ENCODE peak calls at places on chromosomes 4 and X, in ten cellular contexts. J is Caco-2, M is A549, K is fibroblast of mammary gland, Q is DND-41, F is HepG2, I is mucosa of descending colon, X is HFF-Myc, A is HCT116, O is RWPE2. P is an unnamed sample.
A peak's percentile ranks its signal among the peaks of the same experiment; 100 is the strongest.

GRCh38 chr4:76950846-76951321 is 1.3 kb downstream of the SEPTIN11 start:
- DNase-seq in I (peak; percentile 58), K (peak; percentile 42), J (peak; percentile 46), O (no peak), M (peak; percentile 10), A (no peak), Q (no peak), F (no peak), X (no peak), P (no peak)

GRCh38 chrX:104195489-104196084 is 29.3 kb downstream of the FAM199X start:
- DNase-seq in O (no peak), K (peak; percentile 45), F (peak; percentile 3), M (peak; percentile 4), A (peak; percentile 1), I (no peak), X (peak; percentile 5), J (no peak), Q (peak; percentile 5), P (no peak)

GRCh38 chr4:1578968-1579833 is 104.9 kb downstream of the FAM53A start:
- DNase-seq in F (no peak), A (peak; percentile 65), M (peak; percentile 72), K (peak; percentile 84), X (no peak), I (peak; percentile 81), O (peak; percentile 80), Q (no peak), J (no peak), P (peak; percentile 91)

GRCh38 chr4:6095897-6096296 is 77.7 kb upstream of the C4orf50 start:
- DNase-seq in F (no peak), M (no peak), K (no peak), O (no peak), I (no peak), X (no peak), A (no peak), J (no peak), Q (no peak), P (no peak)

GRCh38 chr4:48275247-48275646 is 5.6 kb upstream of the TEC start:
- DNase-seq in M (peak; percentile 6), O (no peak), Q (no peak), J (no peak), K (peak; percentile 64), X (no peak), A (peak; percentile 38), F (peak; percentile 15), I (no peak), P (no peak)

GRCh38 chr4:158624889-158625478 is 46.7 kb downstream of the C4orf46 start:
- DNase-seq in X (peak; percentile 15), A (peak; percentile 58), M (peak; percentile 6), O (no peak), Q (no peak), K (peak; percentile 79), I (no peak), F (peak; percentile 53), J (no peak), P (no peak)

GRCh38 chrX:40459576-40460158 is 121.1 kb upstream of the ATP6AP2 start:
- DNase-seq in Q (no peak), O (no peak), M (no peak), I (no peak), F (no peak), J (no peak), A (no peak), K (no peak), X (no peak), P (no peak)

GRCh38 chr4:81754169-81754568 is 282.5 kb upstream of the RASGEF1B start:
- DNase-seq in J (no peak), O (no peak), K (no peak), I (no peak), X (no peak), M (no peak), Q (no peak), A (no peak), F (no peak), P (no peak)

GRCh38 chrX:7927259-7928167 is at the start of gene PNPLA4:
- DNase-seq in O (peak; percentile 61), I (peak; percentile 89), M (peak; percentile 55), F (peak; percentile 71), X (peak; percentile 2), J (peak; percentile 87), Q (no peak), K (peak; percentile 68), A (peak; percentile 72), P (no peak)

GRCh38 chrX:7926501-7926900 is 712 bp downstream of the PNPLA4 start:
- DNase-seq in I (no peak), F (no peak), J (no peak), X (no peak), M (no peak), O (no peak), Q (no peak), K (peak; percentile 49), A (no peak), P (no peak)

GRCh38 chrX:7926914-7927258 is 327 bp downstream of the PNPLA4 start:
- DNase-seq in I (no peak), O (no peak), A (no peak), Q (no peak), F (no peak), K (no peak), J (no peak), M (no peak), X (no peak), P (no peak)

GRCh38 chrX:7921750-7922149 is 5.5 kb downstream of the PNPLA4 start:
- DNase-seq in J (no peak), I (no peak), F (no peak), O (no peak), X (no peak), A (no peak), K (no peak), M (no peak), Q (no peak), P (no peak)

GRCh38 chrX:7925867-7926472 is 1.2 kb downstream of the PNPLA4 start:
- DNase-seq in M (peak; percentile 35), F (peak; percentile 53), A (peak; percentile 27), K (peak; percentile 74), I (peak; percentile 33), Q (peak; percentile 71), J (peak; percentile 60), X (peak; percentile 26), O (no peak), P (no peak)
- TF ChIP-seq CTCF in M (peak; percentile 58), F (peak; percentile 80), A (peak; percentile 62), K (peak; percentile 91), I (peak; percentile 24), Q (peak; percentile 87), J (peak; percentile 41), X (peak; percentile 73), O (peak; percentile 78), P (peak; percentile 92)

DNA sequence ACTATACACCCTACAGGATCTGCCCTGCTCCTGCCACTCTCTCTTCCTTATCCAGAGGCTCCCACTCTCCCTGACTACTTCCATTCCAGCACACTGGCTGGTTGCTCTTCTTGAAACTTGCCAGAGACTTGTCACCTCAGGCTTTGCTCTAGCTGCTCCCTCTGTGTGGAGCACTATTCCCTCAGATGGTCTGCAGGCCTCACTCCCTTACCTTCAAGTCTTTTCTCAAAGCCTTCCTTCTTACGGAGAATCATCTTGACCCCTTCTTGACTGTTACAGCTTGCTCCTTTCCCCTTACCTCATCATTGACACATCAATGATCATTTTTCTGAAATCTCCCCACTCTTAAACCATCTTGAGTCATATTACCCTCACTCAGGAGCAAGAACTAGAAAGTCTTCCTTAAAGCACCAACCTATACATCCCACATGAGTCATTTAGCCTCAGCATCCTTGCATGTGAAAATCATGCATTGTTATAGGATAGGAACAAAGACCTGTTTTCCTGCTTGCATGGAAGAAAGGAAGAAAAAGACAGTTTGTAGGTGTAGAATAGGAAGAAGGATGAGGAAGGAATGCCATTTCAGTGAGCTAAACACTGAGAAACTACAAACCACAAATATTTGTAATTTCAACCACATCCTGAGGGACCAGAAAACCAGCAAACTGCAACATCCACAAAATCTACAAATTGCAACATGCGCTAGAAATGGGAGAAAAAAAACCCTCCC is 55.7 kb downstream of the ANTXR2 start:
- DNase-seq in A (no peak), I (no peak), F (no peak), Q (peak; percentile 53), K (peak; percentile 92), M (no peak), X (peak; percentile 66), J (no peak), O (no peak), P (no peak)
- TF ChIP-seq CTCF in A (no peak), I (no peak), F (no peak), Q (peak; percentile 23), K (no peak), M (no peak), X (no peak), J (no peak), O (no peak), P (no peak)

GRCh38 chr4:183155450-183156184 is 56.6 kb downstream of the WWC2 start:
- DNase-seq in Q (no peak), M (no peak), K (no peak), X (no peak), A (no peak), I (no peak), F (no peak), J (no peak), O (no peak), P (no peak)

GRCh38 chr4:183154701-183155391 is 55.8 kb downstream of the WWC2 start:
- DNase-seq in X (no peak), J (peak; percentile 89), K (no peak), A (no peak), O (no peak), F (peak; percentile 96), I (no peak), M (no peak), Q (no peak), P (no peak)

GRCh38 chr4:183153190-183153916 is 54.3 kb downstream of the WWC2 start:
- DNase-seq in A (no peak), F (no peak), J (peak; percentile 43), I (no peak), M (no peak), Q (no peak), X (no peak), K (no peak), O (no peak), P (no peak)

GRCh38 chr4:183158062-183158461 is 59.0 kb downstream of the WWC2 start:
- DNase-seq in F (no peak), O (no peak), X (no peak), M (no peak), Q (no peak), A (no peak), I (no peak), K (no peak), J (no peak), P (no peak)

GRCh38 chr4:183157215-183157614 is 58.2 kb downstream of the WWC2 start:
- DNase-seq in A (no peak), Q (no peak), X (no peak), O (no peak), J (no peak), M (no peak), F (no peak), I (no peak), K (no peak), P (no peak)
- TF ChIP-seq CTCF in A (peak; percentile 29), Q (no peak), X (no peak), O (no peak), J (no peak), M (no peak), F (no peak), I (no peak), K (peak; percentile 14), P (peak; percentile 25)

DNA sequence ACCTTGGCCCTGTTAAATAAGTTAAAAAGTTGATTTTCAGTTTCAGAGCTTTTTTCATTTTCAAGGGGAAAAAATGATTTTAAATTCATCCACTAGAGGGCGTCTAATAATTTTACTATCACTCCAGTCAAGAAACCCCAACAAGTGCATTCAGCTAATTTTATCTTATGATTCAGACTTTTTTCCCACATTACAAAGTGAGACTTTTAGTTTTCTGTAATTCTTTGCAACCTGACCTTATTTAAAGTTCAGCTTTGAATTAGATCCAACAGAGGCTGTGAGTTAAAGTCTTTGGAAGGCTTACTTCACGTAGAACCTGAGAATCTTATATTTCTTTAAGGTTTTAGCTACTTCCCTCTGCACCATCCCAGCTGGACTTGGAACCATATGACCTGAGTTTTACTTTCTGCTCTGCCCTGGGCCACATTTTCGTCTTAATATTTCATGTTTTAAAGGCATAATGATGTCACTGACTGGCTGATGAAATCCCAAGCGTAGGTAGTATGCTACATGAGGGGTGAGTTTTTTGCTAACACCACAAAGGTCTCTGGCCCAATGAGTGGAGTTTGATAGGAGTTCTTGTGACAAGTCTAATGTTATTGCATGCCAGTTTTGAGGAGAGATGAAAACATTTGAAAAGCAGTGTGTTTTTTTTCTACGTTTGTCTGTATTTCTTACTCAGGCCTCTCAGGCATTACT is 7.2 kb downstream of the GNRHR start:
- DNase-seq in X (no peak), Q (no peak), A (peak; percentile 37), O (no peak), I (no peak), J (no peak), K (peak; percentile 53), F (peak; percentile 7), M (no peak), P (no peak)
- TF ChIP-seq CTCF in X (peak; percentile 32), Q (peak; percentile 67), A (peak; percentile 59), O (peak; percentile 84), I (peak; percentile 32), J (no peak), K (peak; percentile 49), F (peak; percentile 33), M (peak; percentile 46), P (peak; percentile 91)

P was measured in chondrocyte.